ENCODE peak calls at places on chromosomes 1 and 21, in five cellular contexts. One of them, this sample, is unnamed.

GRCh38 chr1:150798509-150798908 is 9.6 kb downstream of the CTSK start:
- DNase-seq in Caco-2: no peak
- DNase-seq in bronchial epithelial cell: no peak
- DNase-seq in astrocyte of the spinal cord: peak
- DNase-seq in CD4-positive, alpha-beta T cell: no peak
- DNase-seq in this sample: no peak

GRCh38 chr1:200880212-200880611 is 7.4 kb downstream of the GPR25 start:
- DNase-seq in CD4-positive, alpha-beta T cell: no peak
- DNase-seq in bronchial epithelial cell: no peak
- DNase-seq in Caco-2: no peak
- DNase-seq in astrocyte of the spinal cord: no peak
- DNase-seq in this sample: no peak

GRCh38 chr1:156430305-156430704 is 61.3 kb downstream of the RHBG start:
- DNase-seq in CD4-positive, alpha-beta T cell: no peak
- DNase-seq in Caco-2: no peak
- DNase-seq in astrocyte of the spinal cord: no peak
- DNase-seq in bronchial epithelial cell: no peak
- DNase-seq in this sample: no peak

GRCh38 chr1:185816460-185816859 is 82.3 kb downstream of the HMCN1 start:
- DNase-seq in Caco-2: no peak
- DNase-seq in astrocyte of the spinal cord: peak
- DNase-seq in CD4-positive, alpha-beta T cell: no peak
- DNase-seq in bronchial epithelial cell: peak
- DNase-seq in this sample: peak

GRCh38 chr1:247357781-247358211 is 26.1 kb upstream of the ZNF496 start:
- DNase-seq in Caco-2: no peak
- DNase-seq in astrocyte of the spinal cord: no peak
- DNase-seq in CD4-positive, alpha-beta T cell: no peak
- DNase-seq in bronchial epithelial cell: peak
- DNase-seq in this sample: peak

GRCh38 chr1:143748906-143749305 is 222.9 kb downstream of the FAM72C start:
- DNase-seq in bronchial epithelial cell: no peak
- DNase-seq in CD4-positive, alpha-beta T cell: no peak
- DNase-seq in Caco-2: no peak
- DNase-seq in astrocyte of the spinal cord: no peak
- DNase-seq in this sample: no peak

GRCh38 chr1:166165661-166166399 is 971 bp downstream of the FAM78B start:
- DNase-seq in astrocyte of the spinal cord: peak
- DNase-seq in bronchial epithelial cell: no peak
- DNase-seq in Caco-2: no peak
- DNase-seq in CD4-positive, alpha-beta T cell: no peak
- DNase-seq in this sample: peak

GRCh38 chr1:12712929-12713328 is 3.0 kb upstream of the AADACL3 start:
- DNase-seq in Caco-2: no peak
- DNase-seq in astrocyte of the spinal cord: no peak
- DNase-seq in CD4-positive, alpha-beta T cell: no peak
- DNase-seq in bronchial epithelial cell: no peak
- DNase-seq in this sample: no peak

GRCh38 chr1:78323311-78323710 is 167.5 kb upstream of the PTGFR start:
- DNase-seq in CD4-positive, alpha-beta T cell: no peak
- DNase-seq in astrocyte of the spinal cord: no peak
- DNase-seq in Caco-2: no peak
- DNase-seq in bronchial epithelial cell: peak
- DNase-seq in this sample: no peak

GRCh38 chr1:184867866-184868585 is 106.3 kb downstream of the NIBAN1 start:
- DNase-seq in Caco-2: no peak
- DNase-seq in CD4-positive, alpha-beta T cell: no peak
- DNase-seq in bronchial epithelial cell: no peak
- DNase-seq in astrocyte of the spinal cord: no peak
- DNase-seq in this sample: no peak

GRCh38 chr1:91872560-91873081 is 13.3 kb downstream of the TGFBR3 start:
- DNase-seq in Caco-2: no peak
- DNase-seq in CD4-positive, alpha-beta T cell: no peak
- DNase-seq in astrocyte of the spinal cord: peak
- DNase-seq in bronchial epithelial cell: peak
- DNase-seq in this sample: no peak

GRCh38 chr21:34075760-34076159 is 2.4 kb downstream of the MRPS6 start:
- DNase-seq in bronchial epithelial cell: no peak
- DNase-seq in Caco-2: no peak
- DNase-seq in astrocyte of the spinal cord: no peak
- DNase-seq in CD4-positive, alpha-beta T cell: no peak
- DNase-seq in this sample: no peak

GRCh38 chr1:87706779-87707228 is 378.1 kb downstream of the LMO4 start:
- DNase-seq in CD4-positive, alpha-beta T cell: no peak
- DNase-seq in astrocyte of the spinal cord: peak
- DNase-seq in bronchial epithelial cell: no peak
- DNase-seq in Caco-2: no peak
- DNase-seq in this sample: no peak

GRCh38 chr1:47563206-47563605 is 125.4 kb downstream of the FOXD2 start:
- DNase-seq in astrocyte of the spinal cord: no peak
- DNase-seq in CD4-positive, alpha-beta T cell: no peak
- DNase-seq in Caco-2: no peak
- DNase-seq in bronchial epithelial cell: no peak
- DNase-seq in this sample: no peak

GRCh38 chr1:71589005-71589404 is 508.2 kb upstream of the ZRANB2 start:
- DNase-seq in CD4-positive, alpha-beta T cell: no peak
- DNase-seq in astrocyte of the spinal cord: no peak
- DNase-seq in bronchial epithelial cell: no peak
- DNase-seq in Caco-2: no peak
- DNase-seq in this sample: no peak

GRCh38 chr1:236685917-236686814 is at the start of gene ACTN2:
- DNase-seq in CD4-positive, alpha-beta T cell: peak
- DNase-seq in bronchial epithelial cell: no peak
- DNase-seq in Caco-2: peak
- DNase-seq in astrocyte of the spinal cord: no peak
- DNase-seq in this sample: peak

GRCh38 chr1:178055779-178056471 is 38.0 kb upstream of the RASAL2 start:
- DNase-seq in Caco-2: peak
- DNase-seq in astrocyte of the spinal cord: no peak
- DNase-seq in bronchial epithelial cell: peak
- DNase-seq in CD4-positive, alpha-beta T cell: no peak
- DNase-seq in this sample: no peak

GRCh38 chr1:240734001-240734400 is 122.0 kb upstream of the GREM2 start:
- DNase-seq in astrocyte of the spinal cord: no peak
- DNase-seq in bronchial epithelial cell: no peak
- DNase-seq in Caco-2: no peak
- DNase-seq in CD4-positive, alpha-beta T cell: no peak
- DNase-seq in this sample: no peak

GRCh38 chr1:160083968-160084770 is 2.8 kb downstream of the KCNJ9 start:
- DNase-seq in bronchial epithelial cell: peak
- DNase-seq in astrocyte of the spinal cord: no peak
- DNase-seq in Caco-2: peak
- DNase-seq in CD4-positive, alpha-beta T cell: peak
- DNase-seq in this sample: peak

DNA sequence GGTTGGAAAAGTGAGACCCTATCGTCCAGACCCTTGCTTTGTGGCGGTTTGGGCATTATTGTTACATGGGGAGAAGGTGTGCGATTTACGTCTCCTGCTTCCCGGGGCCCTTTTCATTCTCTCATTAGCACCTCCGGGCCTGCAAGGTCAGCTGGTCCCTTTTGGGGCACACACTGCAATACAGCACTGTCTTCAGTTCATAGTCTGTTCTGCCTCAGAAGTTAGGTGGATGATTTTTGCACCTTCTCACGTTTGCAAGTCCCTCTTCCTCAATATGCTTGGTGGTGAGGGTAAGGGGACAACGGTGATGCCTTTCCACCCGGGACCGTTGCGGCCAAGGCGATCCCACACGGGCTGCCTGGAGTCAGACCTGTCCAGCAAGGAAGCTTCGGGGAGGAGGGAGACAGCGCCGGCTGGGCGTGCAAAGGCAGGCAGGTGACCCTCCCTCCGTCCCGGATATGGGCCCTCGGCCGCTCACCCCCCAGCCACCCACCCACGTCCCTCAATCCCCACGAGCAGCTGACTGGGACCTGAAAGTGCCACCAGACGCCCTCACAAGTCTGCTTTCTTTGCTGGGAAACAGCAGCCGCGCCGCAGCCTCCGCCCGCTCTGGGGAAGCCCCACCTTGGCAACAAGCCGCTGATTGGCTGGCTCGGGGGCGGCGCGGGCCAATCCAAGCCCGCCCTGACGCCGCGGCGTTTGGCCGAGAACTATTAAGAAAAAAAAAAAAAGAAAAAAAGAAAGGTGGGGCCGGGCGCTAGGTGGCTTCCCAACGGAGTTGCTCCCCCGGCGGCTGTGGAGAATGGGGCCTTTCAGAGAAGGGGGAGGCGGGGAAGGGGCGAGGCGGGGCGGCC is 21.7 kb downstream of the BTG2 start:
- DNase-seq in astrocyte of the spinal cord: peak
- DNase-seq in Caco-2: peak
- DNase-seq in CD4-positive, alpha-beta T cell: peak
- DNase-seq in bronchial epithelial cell: peak
- DNase-seq in this sample: peak
- TF ChIP-seq CTCF in astrocyte of the spinal cord: no peak
- TF ChIP-seq CTCF in Caco-2: peak
- TF ChIP-seq CTCF in CD4-positive, alpha-beta T cell: no peak
- TF ChIP-seq CTCF in bronchial epithelial cell: no peak
- TF ChIP-seq CTCF in this sample: no peak

GRCh38 chr1:37033355-37034291 is 692 bp downstream of the GRIK3 start:
- DNase-seq in Caco-2: no peak
- DNase-seq in bronchial epithelial cell: no peak
- DNase-seq in CD4-positive, alpha-beta T cell: no peak
- DNase-seq in astrocyte of the spinal cord: no peak
- DNase-seq in this sample: no peak

GRCh38 chr1:37031419-37031818 is 2.9 kb downstream of the GRIK3 start:
- DNase-seq in astrocyte of the spinal cord: no peak
- DNase-seq in Caco-2: no peak
- DNase-seq in bronchial epithelial cell: no peak
- DNase-seq in CD4-positive, alpha-beta T cell: no peak
- DNase-seq in this sample: no peak

GRCh38 chr1:37031871-37032270 is 2.4 kb downstream of the GRIK3 start:
- DNase-seq in CD4-positive, alpha-beta T cell: no peak
- DNase-seq in astrocyte of the spinal cord: no peak
- DNase-seq in Caco-2: no peak
- DNase-seq in bronchial epithelial cell: no peak
- DNase-seq in this sample: no peak

GRCh38 chr1:37032660-37033354 is 1.5 kb downstream of the GRIK3 start:
- DNase-seq in Caco-2: no peak
- DNase-seq in astrocyte of the spinal cord: no peak
- DNase-seq in bronchial epithelial cell: no peak
- DNase-seq in CD4-positive, alpha-beta T cell: no peak
- DNase-seq in this sample: no peak

DNA sequence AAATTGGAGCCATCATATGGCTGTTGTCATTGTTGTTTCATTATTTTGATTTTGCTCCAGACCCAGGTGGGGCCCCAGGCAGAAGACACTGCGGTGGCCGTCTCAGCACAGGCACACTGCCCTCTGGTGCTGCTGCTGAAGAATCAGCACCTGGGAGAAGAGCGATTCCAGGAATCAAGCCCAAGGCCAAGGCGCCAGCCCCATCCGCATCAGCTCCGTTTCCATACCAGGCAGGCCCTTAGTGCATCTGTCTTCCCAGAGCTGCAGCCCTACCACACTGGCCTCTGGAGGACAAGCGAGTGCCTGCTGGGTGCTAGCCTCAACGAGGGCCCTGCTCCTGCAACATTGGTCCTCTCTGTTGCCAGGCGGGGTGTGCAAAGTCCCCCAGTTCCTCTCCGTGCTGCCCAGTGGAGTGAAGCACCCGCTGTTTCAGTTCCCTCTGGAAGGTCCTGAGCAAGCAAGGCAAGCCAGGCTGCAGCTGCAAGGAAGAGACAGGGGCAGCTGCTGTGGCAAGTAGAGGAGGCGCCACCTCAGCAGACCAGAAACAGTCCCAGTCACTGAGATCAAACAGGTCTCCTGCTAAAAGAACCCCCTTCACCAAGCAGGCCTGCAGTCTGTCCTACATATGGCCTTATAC is 5.2 kb downstream of the GRIK3 start:
- DNase-seq in bronchial epithelial cell: peak
- DNase-seq in Caco-2: no peak
- DNase-seq in CD4-positive, alpha-beta T cell: no peak
- DNase-seq in astrocyte of the spinal cord: no peak
- DNase-seq in this sample: no peak
- TF ChIP-seq CTCF in bronchial epithelial cell: no peak
- TF ChIP-seq CTCF in Caco-2: no peak
- TF ChIP-seq CTCF in CD4-positive, alpha-beta T cell: no peak
- TF ChIP-seq CTCF in astrocyte of the spinal cord: no peak
- TF ChIP-seq CTCF in this sample: no peak

GRCh38 chr1:239672256-239672655 is 285.9 kb downstream of the CHRM3 start:
- DNase-seq in astrocyte of the spinal cord: no peak
- DNase-seq in bronchial epithelial cell: no peak
- DNase-seq in CD4-positive, alpha-beta T cell: no peak
- DNase-seq in Caco-2: no peak
- DNase-seq in this sample: no peak

GRCh38 chr1:239675735-239676134 is 289.4 kb downstream of the CHRM3 start:
- DNase-seq in Caco-2: no peak
- DNase-seq in CD4-positive, alpha-beta T cell: no peak
- DNase-seq in bronchial epithelial cell: no peak
- DNase-seq in astrocyte of the spinal cord: no peak
- DNase-seq in this sample: no peak

GRCh38 chr1:239678181-239678580 is 291.8 kb downstream of the CHRM3 start:
- DNase-seq in bronchial epithelial cell: peak
- DNase-seq in CD4-positive, alpha-beta T cell: no peak
- DNase-seq in astrocyte of the spinal cord: no peak
- DNase-seq in Caco-2: no peak
- DNase-seq in this sample: no peak

GRCh38 chr1:239677362-239677761 is 291.0 kb downstream of the CHRM3 start:
- DNase-seq in astrocyte of the spinal cord: no peak
- DNase-seq in CD4-positive, alpha-beta T cell: no peak
- DNase-seq in Caco-2: no peak
- DNase-seq in bronchial epithelial cell: no peak
- DNase-seq in this sample: no peak

GRCh38 chr1:239676522-239677273 is 290.3 kb downstream of the CHRM3 start:
- DNase-seq in Caco-2: no peak
- DNase-seq in bronchial epithelial cell: no peak
- DNase-seq in CD4-positive, alpha-beta T cell: no peak
- DNase-seq in astrocyte of the spinal cord: no peak
- DNase-seq in this sample: no peak
- TF ChIP-seq CTCF in Caco-2: no peak
- TF ChIP-seq CTCF in bronchial epithelial cell: no peak
- TF ChIP-seq CTCF in CD4-positive, alpha-beta T cell: no peak
- TF ChIP-seq CTCF in astrocyte of the spinal cord: no peak
- TF ChIP-seq CTCF in this sample: no peak

GRCh38 chr1:225652726-225653462 is at the start of gene ENAH:
- DNase-seq in astrocyte of the spinal cord: peak
- DNase-seq in CD4-positive, alpha-beta T cell: peak
- DNase-seq in Caco-2: peak
- DNase-seq in bronchial epithelial cell: peak
- DNase-seq in this sample: peak

GRCh38 chr1:225653463-225654276 is 747 bp upstream of the ENAH start:
- DNase-seq in Caco-2: peak
- DNase-seq in bronchial epithelial cell: peak
- DNase-seq in CD4-positive, alpha-beta T cell: peak
- DNase-seq in astrocyte of the spinal cord: peak
- DNase-seq in this sample: peak

GRCh38 chr1:225655509-225656258 is 2.8 kb upstream of the ENAH start:
- DNase-seq in astrocyte of the spinal cord: peak
- DNase-seq in Caco-2: peak
- DNase-seq in bronchial epithelial cell: peak
- DNase-seq in CD4-positive, alpha-beta T cell: no peak
- DNase-seq in this sample: peak

GRCh38 chr1:225654688-225655508 is 2.0 kb upstream of the ENAH start:
- DNase-seq in CD4-positive, alpha-beta T cell: no peak
- DNase-seq in Caco-2: no peak
- DNase-seq in astrocyte of the spinal cord: no peak
- DNase-seq in bronchial epithelial cell: no peak
- DNase-seq in this sample: no peak

DNA sequence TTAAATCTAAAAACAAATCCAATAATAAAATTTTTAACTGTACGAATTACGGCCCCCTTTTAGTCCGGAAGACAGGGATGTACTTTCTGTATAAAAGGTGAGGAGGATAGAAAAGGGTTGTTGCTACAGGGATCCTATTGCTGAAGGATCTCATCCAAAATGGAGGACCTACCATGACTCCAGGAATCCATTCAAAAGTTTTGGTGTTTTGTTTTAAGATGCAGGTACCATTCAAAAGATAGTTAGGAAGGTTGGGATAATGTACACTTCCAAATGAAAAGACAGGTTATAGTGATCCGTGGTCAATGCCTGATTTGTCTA is 1.3 kb upstream of the ENAH start:
- DNase-seq in Caco-2: no peak
- DNase-seq in CD4-positive, alpha-beta T cell: no peak
- DNase-seq in bronchial epithelial cell: no peak
- DNase-seq in astrocyte of the spinal cord: no peak
- DNase-seq in this sample: no peak
- TF ChIP-seq CTCF in Caco-2: no peak
- TF ChIP-seq CTCF in CD4-positive, alpha-beta T cell: no peak
- TF ChIP-seq CTCF in bronchial epithelial cell: no peak
- TF ChIP-seq CTCF in astrocyte of the spinal cord: no peak
- TF ChIP-seq CTCF in this sample: no peak

This sample was measured in fibroblast of pulmonary artery.